ENCODE peak calls at places on chromosomes 1 and 21, in five cellular contexts. S, C, Q, L and B are unnamed samples.
A peak's percentile ranks its signal among the peaks of the same experiment; 100 is the strongest.

GRCh38 chr1:228083871-228084278 is 1.4 kb downstream of the ARF1 start:
- DNase-seq in Q (no peak), L (no peak), S (peak; percentile 22), C (peak; percentile 46), B (no peak)

GRCh38 chr1:201456499-201457309 is 12.3 kb downstream of the PHLDA3 start:
- DNase-seq in Q (peak; percentile 84), S (peak; percentile 98), L (no peak), C (peak; percentile 62), B (no peak)

GRCh38 chr1:247415423-247416361 is at the start of gene NLRP3:
- DNase-seq in S (no peak), Q (no peak), C (no peak), L (no peak), B (no peak)

GRCh38 chr1:193767891-193768290 is 581.5 kb upstream of the B3GALT2 start:
- DNase-seq in Q (no peak), C (no peak), S (no peak), L (no peak), B (no peak)

GRCh38 chr1:166172106-166172505 is 5.3 kb upstream of the FAM78B start:
- DNase-seq in C (no peak), S (no peak), L (no peak), Q (no peak), B (no peak)

GRCh38 chr1:152858062-152858461 is 1.7 kb upstream of the LCE7A start:
- DNase-seq in C (no peak), Q (no peak), L (no peak), S (no peak), B (no peak)

GRCh38 chr21:34836103-34836932 is 167.5 kb downstream of the CLIC6 start:
- DNase-seq in Q (peak; percentile 94), L (no peak), S (peak; percentile 100), C (no peak), B (no peak)

GRCh38 chr1:173669491-173669941 is at the start of gene ANKRD45:
- DNase-seq in C (no peak), S (peak; percentile 4), Q (peak; percentile 56), L (no peak), B (peak; percentile 43)

GRCh38 chr1:230281531-230281930 is 144.6 kb downstream of the PGBD5 start:
- DNase-seq in C (no peak), Q (no peak), L (no peak), S (peak; percentile 9), B (no peak)

GRCh38 chr21:45887121-45887611 is 94.4 kb upstream of the COL6A1 start:
- DNase-seq in S (no peak), L (no peak), C (no peak), Q (no peak), B (no peak)

GRCh38 chr21:46122241-46122671 is 24.3 kb downstream of the COL6A2 start:
- DNase-seq in C (no peak), S (peak; percentile 78), L (no peak), Q (peak; percentile 23), B (no peak)

DNA sequence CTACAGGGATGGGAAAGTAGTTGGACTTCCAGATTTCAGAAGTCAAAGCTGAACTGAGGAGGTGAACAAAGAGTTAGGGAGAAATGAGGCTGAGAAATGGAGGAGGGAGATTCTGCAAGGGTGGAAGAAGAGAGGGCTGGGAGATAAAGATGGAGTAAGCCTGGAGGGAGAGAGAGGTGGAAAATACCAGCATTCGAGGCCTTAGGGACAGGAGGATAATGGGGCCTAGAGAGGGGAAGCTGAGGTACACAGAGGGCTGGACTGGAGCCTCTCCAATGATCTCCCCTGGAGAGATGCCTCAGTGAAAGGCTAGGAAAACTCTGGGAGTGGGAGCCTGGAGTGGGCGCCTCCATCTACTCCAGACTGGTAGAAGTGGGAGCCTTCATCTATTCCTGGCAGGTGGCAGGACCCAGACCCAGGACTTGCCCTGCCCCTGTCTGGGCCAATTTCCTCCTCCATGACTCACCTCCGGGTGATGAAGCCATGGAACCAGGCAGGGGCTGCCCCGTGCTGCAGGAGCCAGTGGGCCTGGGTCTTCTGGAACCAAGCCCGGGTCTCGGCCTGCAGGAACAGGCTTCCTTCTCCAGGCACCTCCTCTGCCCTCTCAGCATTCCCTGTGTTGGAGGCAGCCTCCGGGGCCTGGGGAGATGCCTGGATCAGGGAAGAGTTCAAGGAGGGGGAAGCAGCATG is 1.9 kb downstream of the SH2D2A start:
- DNase-seq in L (no peak), S (no peak), Q (no peak), C (no peak), B (no peak)
- TF ChIP-seq RFX5 in L (no peak), S (no peak), Q (no peak), C (no peak), B (no peak)

DNA sequence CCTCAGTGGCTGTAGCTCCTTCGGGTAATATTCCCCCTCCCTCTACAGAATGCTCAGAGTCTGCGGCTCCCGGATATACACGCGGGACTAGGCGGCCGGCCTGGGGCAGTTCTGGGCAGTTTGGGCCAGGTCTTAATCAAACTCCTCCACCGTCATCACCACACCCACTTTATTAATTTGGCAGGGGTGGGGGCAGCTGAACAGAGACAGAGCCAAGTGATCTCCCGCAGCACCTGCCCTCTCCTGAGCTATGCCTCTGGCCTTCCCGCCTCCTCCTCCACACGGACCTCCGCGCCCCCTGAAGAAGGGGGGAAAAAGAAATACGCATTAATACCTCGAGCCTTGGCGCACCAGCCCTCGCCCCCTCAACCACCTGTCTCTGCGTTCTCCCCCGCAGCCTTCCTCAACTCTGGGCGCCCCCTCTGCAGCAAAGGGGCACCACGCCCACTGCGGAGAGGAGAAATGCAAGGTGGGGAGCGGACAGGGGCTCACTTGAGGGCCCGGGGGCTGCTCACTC is 42.6 kb downstream of the CD34 start:
- DNase-seq in C (peak; percentile 49), S (no peak), L (no peak), Q (no peak), B (no peak)
- TF ChIP-seq RFX5 in C (no peak), S (no peak), L (no peak), Q (no peak), B (no peak)

GRCh38 chr1:182392045-182393028 is 747 bp upstream of the GLUL start:
- DNase-seq in L (no peak), S (peak; percentile 9), Q (no peak), C (peak; percentile 60), B (no peak)
- TF ChIP-seq RFX5 in L (no peak), S (no peak), Q (no peak), C (no peak), B (no peak)

GRCh38 chr1:68178821-68179490 is 53.4 kb downstream of the WLS start:
- DNase-seq in C (no peak), S (peak; percentile 68), L (peak; percentile 45), Q (no peak), B (no peak)

GRCh38 chr1:68180441-68181164 is 51.7 kb downstream of the WLS start:
- DNase-seq in Q (no peak), C (no peak), L (no peak), S (no peak), B (no peak)

GRCh38 chr1:68183895-68184294 is 48.4 kb downstream of the WLS start:
- DNase-seq in Q (no peak), L (no peak), S (no peak), C (no peak), B (no peak)

GRCh38 chr1:68185743-68186142 is 46.6 kb downstream of the WLS start:
- DNase-seq in Q (no peak), C (no peak), S (no peak), L (no peak), B (no peak)

GRCh38 chr1:68181165-68181556 is 51.2 kb downstream of the WLS start:
- DNase-seq in C (no peak), Q (no peak), S (no peak), L (no peak), B (no peak)
- TF ChIP-seq RFX5 in C (no peak), Q (no peak), S (no peak), L (no peak), B (no peak)

DNA sequence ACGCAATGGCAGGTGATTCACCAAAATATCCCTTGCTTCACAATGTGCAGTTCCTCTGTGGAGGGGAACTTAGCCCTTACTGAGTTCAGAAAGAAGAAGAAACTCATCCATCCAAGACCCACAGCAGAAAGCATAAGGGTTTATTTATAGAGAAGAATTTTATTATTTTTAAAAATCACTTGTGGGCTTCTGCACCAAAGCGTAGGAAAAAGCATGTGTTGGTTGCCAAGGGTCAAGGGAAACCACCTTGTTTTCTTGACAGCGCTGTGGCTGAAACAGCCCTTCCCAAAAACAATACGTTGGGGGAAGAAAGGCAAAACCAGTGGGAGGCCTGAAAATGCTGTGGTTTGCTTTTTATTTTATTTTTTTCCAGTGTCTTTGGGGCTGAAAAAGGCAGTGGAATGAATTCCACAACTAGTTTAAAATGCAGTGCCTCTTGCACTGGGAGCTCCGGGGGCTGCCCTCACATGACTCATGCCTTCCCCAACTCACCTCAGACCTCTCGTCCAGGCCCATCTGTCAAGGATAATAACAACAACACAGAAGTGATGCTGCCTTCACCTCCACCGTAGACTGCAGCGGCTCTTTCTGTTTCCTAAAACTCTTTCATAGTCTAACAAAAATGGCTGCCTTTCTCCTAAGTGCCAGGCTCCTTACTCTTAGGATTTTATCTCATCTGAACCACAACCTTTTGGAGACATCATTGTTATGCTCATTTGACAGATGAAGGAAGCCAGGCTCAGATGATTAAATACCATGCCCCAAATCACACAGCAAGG is 224.2 kb upstream of the JUN start:
- DNase-seq in L (no peak), C (peak; percentile 38), Q (no peak), S (peak; percentile 28), B (no peak)
- TF ChIP-seq RFX5 in L (no peak), C (no peak), Q (no peak), S (no peak), B (no peak)

DNA sequence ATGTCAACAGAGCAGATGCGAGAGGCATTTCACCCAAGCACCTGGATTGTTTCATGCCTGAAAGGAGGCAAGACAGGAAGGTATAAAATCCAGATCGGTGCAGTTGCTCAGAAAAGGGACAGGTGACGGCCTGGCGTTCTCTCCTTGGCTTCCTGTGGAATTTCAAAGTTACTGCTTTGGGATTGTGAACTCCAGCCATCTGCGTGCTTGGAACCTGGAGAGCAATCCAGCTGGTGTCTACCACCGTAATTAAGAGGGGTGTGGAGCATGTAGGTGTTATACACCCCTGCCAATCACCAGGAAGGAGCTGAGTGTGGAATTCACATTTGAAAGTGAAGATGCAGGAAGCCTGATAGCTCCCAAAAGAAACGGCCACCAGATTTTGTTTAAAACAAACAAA is 286.1 kb downstream of the KIF26B start:
- DNase-seq in C (no peak), L (no peak), S (no peak), Q (no peak), B (no peak)
- TF ChIP-seq RFX5 in C (no peak), L (no peak), S (no peak), Q (no peak), B (no peak)

GRCh38 chr1:85406887-85407593 is 57.9 kb downstream of the DDAH1 start:
- DNase-seq in C (no peak), S (peak; percentile 94), L (no peak), Q (peak; percentile 68), B (no peak)
- TF ChIP-seq RFX5 in C (no peak), S (no peak), L (no peak), Q (no peak), B (no peak)